ENCODE peak calls at places on chromosomes 12 and 14, in six cellular contexts. C, M, W, P, Y and A are unnamed samples.

GRCh38 chr12:41230756-41231155 is 42.6 kb downstream of the PDZRN4 start:
- DNase-seq in C (no peak), M (no peak), W (no peak), P (no peak), Y (no peak), A (no peak)

GRCh38 chr14:68964300-68965093 is 14.6 kb downstream of the ACTN1 start:
- DNase-seq in C (no peak), M (no peak), W (no peak), P (no peak), Y (no peak), A (no peak)

GRCh38 chr12:20477691-20478090 is 109.4 kb downstream of the PDE3A start:
- DNase-seq in C (no peak), M (no peak), W (no peak), P (no peak), Y (no peak), A (no peak)

GRCh38 chr12:123905319-123905925 is 67.2 kb downstream of the CCDC92 start:
- DNase-seq in C (peak; percentile 59), M (peak; percentile 9), W (no peak), P (peak; percentile 74), Y (peak; percentile 50), A (peak; percentile 41)

GRCh38 chr14:105941226-105942166 is 415.1 kb downstream of the TMEM121 start:
- DNase-seq in C (no peak), M (no peak), W (no peak), P (no peak), Y (no peak), A (no peak)

GRCh38 chr14:105090493-105091334 is 25.5 kb upstream of the GPR132 start:
- DNase-seq in C (peak; percentile 79), M (no peak), W (peak; percentile 76), P (peak; percentile 87), Y (peak; percentile 77), A (peak; percentile 71)

GRCh38 chr14:78902010-78902623 is 731.9 kb downstream of the NRXN3 start:
- DNase-seq in C (peak; percentile 8), M (no peak), W (no peak), P (peak; percentile 7), Y (no peak), A (no peak)

GRCh38 chr12:86838709-86839108 is 582.5 kb upstream of the MGAT4C start:
- DNase-seq in C (no peak), M (no peak), W (no peak), P (no peak), Y (no peak), A (no peak)

GRCh38 chr14:21987937-21988336 is 314.3 kb upstream of the OR4E1 start:
- DNase-seq in C (peak; percentile 68), M (no peak), W (no peak), P (peak; percentile 11), Y (no peak), A (no peak)

GRCh38 chr14:87989613-87990299 is 3.2 kb downstream of the GALC start:
- DNase-seq in C (no peak), M (no peak), W (no peak), P (no peak), Y (no peak), A (no peak)

GRCh38 chr12:96981053-96981452 is 74.0 kb downstream of the NEDD1 start:
- DNase-seq in C (no peak), M (no peak), W (no peak), P (no peak), Y (no peak), A (no peak)

GRCh38 chr12:106747973-106748436 is 26.5 kb upstream of the RIC8B start:
- DNase-seq in C (no peak), M (no peak), W (no peak), P (no peak), Y (no peak), A (no peak)

GRCh38 chr12:69028941-69029729 is 96.2 kb upstream of the CPM start:
- DNase-seq in C (no peak), M (no peak), W (no peak), P (no peak), Y (no peak), A (no peak)

GRCh38 chr12:130711751-130712150 is 4.3 kb downstream of the RIMBP2 start:
- DNase-seq in C (no peak), M (no peak), W (no peak), P (no peak), Y (no peak), A (no peak)

GRCh38 chr14:51884086-51884927 is 23.9 kb downstream of the GNG2 start:
- DNase-seq in C (no peak), M (no peak), W (no peak), P (peak; percentile 37), Y (no peak), A (no peak)
- TF ChIP-seq POLR2AphosphoS5 in C (no peak), M (peak; percentile 48), W (no peak), P (peak; percentile 82), Y (no peak), A (no peak)

GRCh38 chr12:46224401-46224800 is 44.4 kb downstream of the SLC38A1 start:
- DNase-seq in C (no peak), M (no peak), W (no peak), P (no peak), Y (no peak), A (no peak)
- TF ChIP-seq TAF1 in C (no peak), M (no peak), W (no peak), P (no peak), Y (no peak), A (no peak)

GRCh38 chr12:120369476-120370342 is 745 bp upstream of the MSI1 start:
- DNase-seq in C (no peak), M (no peak), W (no peak), P (no peak), Y (no peak), A (no peak)
- TF ChIP-seq POLR2AphosphoS5 in C (no peak), M (no peak), W (no peak), P (no peak), Y (no peak), A (no peak)

DNA sequence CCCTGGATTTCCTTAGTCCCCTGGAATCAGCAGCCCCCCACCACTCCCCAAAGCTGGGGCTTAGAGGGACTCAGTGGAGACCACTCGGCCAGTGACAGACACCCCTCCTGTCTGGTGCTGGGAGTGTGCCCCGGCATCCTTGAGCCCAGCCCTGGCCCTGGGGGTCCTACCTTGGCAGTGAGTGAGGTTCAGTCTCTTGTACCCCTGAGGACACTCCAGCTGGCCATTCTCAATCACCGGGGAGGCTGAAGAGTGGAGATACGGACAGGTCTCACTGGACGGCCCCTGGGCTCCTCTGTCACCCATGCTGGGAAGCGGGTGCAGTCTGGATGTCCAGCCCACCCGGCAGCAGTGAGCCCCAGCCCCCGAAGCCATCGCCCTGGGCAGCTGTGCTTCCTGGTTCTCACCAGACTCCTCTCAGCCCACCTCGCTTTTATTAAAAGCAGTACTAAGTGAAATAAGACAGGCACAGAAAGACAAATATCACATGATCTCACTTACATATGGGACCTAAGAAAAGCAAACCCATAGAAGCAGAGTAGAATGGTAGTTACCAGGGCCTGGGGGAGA is 42.3 kb downstream of the ISCA2 start:
- DNase-seq in C (no peak), M (no peak), W (no peak), P (peak; percentile 65), Y (no peak), A (no peak)
- TF ChIP-seq TAF1 in C (no peak), M (no peak), W (no peak), P (no peak), Y (no peak), A (no peak)